ENCODE peak calls at places on chromosome 15, in seven cellular contexts. A, C, V, K, R, D and Y are unnamed samples.

GRCh38 chr15:46921906-46922305 is 795.4 kb upstream of the SEMA6D start:
- DNase-seq in A (no peak), C (no peak), V (no peak), K (no peak), R (no peak), D (no peak), Y (no peak)

GRCh38 chr15:58241872-58242271 is 103.7 kb downstream of the AQP9 start:
- DNase-seq in A (no peak), C (no peak), V (no peak), K (no peak), R (no peak), D (no peak), Y (no peak)

GRCh38 chr15:98942966-98943584 is 64.5 kb downstream of the PGPEP1L start:
- DNase-seq in A (no peak), C (no peak), V (no peak), K (no peak), R (no peak), D (no peak), Y (no peak)

GRCh38 chr15:55959744-55960143 is 33.7 kb downstream of the NEDD4 start:
- DNase-seq in A (no peak), C (no peak), V (no peak), K (no peak), R (no peak), D (no peak), Y (no peak)

GRCh38 chr15:40282144-40282869 is 557 bp downstream of the ANKRD63 start:
- DNase-seq in A (peak; percentile 68), C (peak; percentile 26), V (peak; percentile 55), K (peak; percentile 71), R (no peak), D (peak; percentile 68), Y (no peak)

GRCh38 chr15:55909036-55909811 is 84.2 kb downstream of the NEDD4 start:
- DNase-seq in A (no peak), C (no peak), V (peak; percentile 16), K (no peak), R (peak; percentile 41), D (no peak), Y (no peak)

GRCh38 chr15:58462547-58462946 is 30.8 kb downstream of the LIPC start:
- DNase-seq in A (peak; percentile 40), C (no peak), V (peak; percentile 67), K (no peak), R (no peak), D (no peak), Y (no peak)

GRCh38 chr15:92277776-92278175 is 115.9 kb upstream of the ST8SIA2 start:
- DNase-seq in A (peak; percentile 20), C (no peak), V (peak; percentile 33), K (peak; percentile 18), R (peak; percentile 28), D (no peak), Y (no peak)

GRCh38 chr15:86268558-86268957 is 188.9 kb downstream of the AGBL1 start:
- DNase-seq in A (no peak), C (no peak), V (no peak), K (no peak), R (no peak), D (no peak), Y (no peak)

GRCh38 chr15:72784233-72784876 is 797 bp upstream of the ADPGK start:
- DNase-seq in A (peak; percentile 71), C (no peak), V (peak; percentile 57), K (peak; percentile 55), R (peak; percentile 71), D (no peak), Y (peak; percentile 51)

GRCh38 chr15:99232740-99233139 is 16.6 kb downstream of the TTC23 start:
- DNase-seq in A (no peak), C (no peak), V (no peak), K (no peak), R (no peak), D (no peak), Y (no peak)

GRCh38 chr15:61621146-61621545 is 392.0 kb upstream of the RORA start:
- DNase-seq in A (peak; percentile 79), C (no peak), V (peak; percentile 30), K (no peak), R (peak; percentile 2), D (peak; percentile 57), Y (no peak)

GRCh38 chr15:42444415-42445063 is 46.4 kb downstream of the ZNF106 start:
- DNase-seq in A (peak; percentile 43), C (no peak), V (no peak), K (no peak), R (peak; percentile 13), D (peak; percentile 18), Y (no peak)

GRCh38 chr15:28886431-28887343 is 913 bp downstream of the APBA2 start:
- DNase-seq in A (no peak), C (no peak), V (no peak), K (no peak), R (no peak), D (no peak), Y (no peak)

GRCh38 chr15:39181348-39181747 is 399.5 kb upstream of the THBS1 start:
- DNase-seq in A (no peak), C (no peak), V (no peak), K (no peak), R (no peak), D (no peak), Y (no peak)

GRCh38 chr15:71066983-71067382 is 48.3 kb upstream of the THSD4 start:
- DNase-seq in A (no peak), C (no peak), V (no peak), K (no peak), R (no peak), D (no peak), Y (no peak)

GRCh38 chr15:60973637-60974415 is 255.3 kb downstream of the RORA start:
- DNase-seq in A (peak; percentile 24), C (no peak), V (peak; percentile 59), K (no peak), R (peak; percentile 49), D (no peak), Y (no peak)

GRCh38 chr15:50066202-50066601 is 52.8 kb downstream of the ATP8B4 start:
- DNase-seq in A (no peak), C (no peak), V (no peak), K (no peak), R (peak; percentile 14), D (no peak), Y (peak; percentile 7)

GRCh38 chr15:48330045-48330840 is 986 bp upstream of the DUT start:
- DNase-seq in A (no peak), C (no peak), V (no peak), K (no peak), R (no peak), D (no peak), Y (no peak)

GRCh38 chr15:87477759-87478687 is 778.5 kb downstream of the NTRK3 start:
- DNase-seq in A (peak; percentile 23), C (no peak), V (peak; percentile 79), K (no peak), R (peak; percentile 76), D (no peak), Y (no peak)

GRCh38 chr15:100663066-100663465 is 60.7 kb downstream of the ASB7 start:
- DNase-seq in A (peak; percentile 44), C (no peak), V (peak; percentile 36), K (no peak), R (peak; percentile 17), D (peak; percentile 59), Y (no peak)

GRCh38 chr15:100842756-100843730 is 36.6 kb upstream of the ALDH1A3 start:
- DNase-seq in A (peak; percentile 61), C (no peak), V (no peak), K (no peak), R (no peak), D (no peak), Y (no peak)

GRCh38 chr15:58877999-58878825 is 55.3 kb downstream of the SLTM start:
- DNase-seq in A (no peak), C (no peak), V (no peak), K (no peak), R (no peak), D (no peak), Y (no peak)

GRCh38 chr15:45306105-45306504 is 54.1 kb downstream of the SLC28A2 start:
- DNase-seq in A (no peak), C (no peak), V (no peak), K (no peak), R (no peak), D (no peak), Y (no peak)

GRCh38 chr15:80231371-80231770 is 20.6 kb downstream of the CTXND1 start:
- DNase-seq in A (no peak), C (no peak), V (no peak), K (no peak), R (no peak), D (no peak), Y (no peak)

GRCh38 chr15:25368855-25369254 is 70.0 kb downstream of the UBE3A start:
- DNase-seq in A (no peak), C (no peak), V (no peak), K (no peak), R (no peak), D (no peak), Y (no peak)

GRCh38 chr15:41791970-41792637 is 17.8 kb downstream of the MAPKBP1 start:
- DNase-seq in A (no peak), C (no peak), V (no peak), K (no peak), R (no peak), D (no peak), Y (no peak)